ENCODE peak calls at places on chromosome 2, in seven cellular contexts. C, Z, W, N, P, U and F are unnamed samples.
A peak's percentile ranks its signal among the peaks of the same experiment; 100 is the strongest.

GRCh38 chr2:232492236-232492848 is 4.7 kb upstream of the ECEL1 start:
- DNase-seq in C (no peak), Z (peak; percentile 72), W (no peak), N (no peak), P (no peak), U (no peak), F (no peak)

GRCh38 chr2:232456296-232457120 is 555 bp downstream of the ALPI start:
- DNase-seq in C (no peak), Z (no peak), W (no peak), N (no peak), P (no peak), U (peak; percentile 5), F (no peak)

GRCh38 chr2:99910903-99911302 is 231.5 kb downstream of the AFF3 start:
- DNase-seq in C (no peak), Z (no peak), W (no peak), N (no peak), P (no peak), U (no peak), F (no peak)

GRCh38 chr2:216761119-216761518 is 65.8 kb upstream of the IGFBP5 start:
- DNase-seq in C (no peak), Z (no peak), W (no peak), N (no peak), P (no peak), U (no peak), F (no peak)

GRCh38 chr2:119429225-119430000 is 2.2 kb upstream of the TMEM37 start:
- DNase-seq in C (no peak), Z (no peak), W (no peak), N (no peak), P (no peak), U (no peak), F (no peak)

GRCh38 chr2:209526541-209526940 is 102.7 kb downstream of the MAP2 start:
- DNase-seq in C (no peak), Z (no peak), W (no peak), N (no peak), P (no peak), U (no peak), F (no peak)

GRCh38 chr2:240896871-240897692 is 1.1 kb upstream of the MAB21L4 start:
- DNase-seq in C (no peak), Z (no peak), W (no peak), N (no peak), P (no peak), U (no peak), F (no peak)

GRCh38 chr2:159029936-159030335 is 61.5 kb downstream of the TANC1 start:
- DNase-seq in C (no peak), Z (no peak), W (no peak), N (no peak), P (no peak), U (no peak), F (no peak)

GRCh38 chr2:191008286-191008685 is 5.7 kb downstream of the STAT1 start:
- DNase-seq in C (no peak), Z (no peak), W (no peak), N (no peak), P (no peak), U (no peak), F (no peak)

DNA sequence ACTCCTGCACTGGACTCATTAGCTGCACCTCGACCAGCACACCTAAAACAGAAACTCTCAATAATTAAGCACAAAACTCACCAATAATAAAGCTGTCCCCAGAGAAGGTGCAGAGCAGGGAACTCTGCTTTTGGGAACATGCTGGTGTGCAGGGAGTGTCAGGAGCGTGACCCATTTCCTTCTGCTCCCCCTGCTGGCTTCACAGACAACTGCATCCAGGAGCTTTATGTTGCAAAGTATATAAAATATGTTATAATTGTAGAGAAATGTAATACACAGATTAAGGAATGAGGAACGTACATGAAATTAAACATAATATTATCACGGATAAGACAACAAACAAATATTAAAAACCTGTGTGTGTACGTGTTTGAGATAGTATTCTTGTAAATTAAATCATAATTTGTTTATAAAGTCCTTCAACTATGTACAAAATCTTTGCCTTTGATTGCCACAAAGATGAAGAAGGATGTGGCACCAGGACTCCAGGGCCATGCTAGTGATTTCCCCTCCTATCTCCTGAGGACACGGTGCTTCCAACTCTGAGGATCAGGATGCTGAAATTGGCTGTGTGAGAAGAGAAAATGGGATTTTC is 68.6 kb upstream of the MAL start:
- DNase-seq in C (no peak), Z (peak; percentile 55), W (peak; percentile 51), N (no peak), P (peak; percentile 13), U (no peak), F (no peak)
- TF ChIP-seq CTCF in C (peak; percentile 56), Z (peak; percentile 90), W (peak; percentile 87), N (no peak), P (peak; percentile 77), U (peak; percentile 80), F (peak; percentile 90)

GRCh38 chr2:31151501-31151900 is 13.3 kb upstream of the GALNT14 start:
- DNase-seq in C (no peak), Z (peak; percentile 73), W (no peak), N (no peak), P (no peak), U (no peak), F (no peak)
- TF ChIP-seq CTCF in C (no peak), Z (peak; percentile 78), W (no peak), N (no peak), P (peak; percentile 16), U (peak; percentile 20), F (peak; percentile 20)

DNA sequence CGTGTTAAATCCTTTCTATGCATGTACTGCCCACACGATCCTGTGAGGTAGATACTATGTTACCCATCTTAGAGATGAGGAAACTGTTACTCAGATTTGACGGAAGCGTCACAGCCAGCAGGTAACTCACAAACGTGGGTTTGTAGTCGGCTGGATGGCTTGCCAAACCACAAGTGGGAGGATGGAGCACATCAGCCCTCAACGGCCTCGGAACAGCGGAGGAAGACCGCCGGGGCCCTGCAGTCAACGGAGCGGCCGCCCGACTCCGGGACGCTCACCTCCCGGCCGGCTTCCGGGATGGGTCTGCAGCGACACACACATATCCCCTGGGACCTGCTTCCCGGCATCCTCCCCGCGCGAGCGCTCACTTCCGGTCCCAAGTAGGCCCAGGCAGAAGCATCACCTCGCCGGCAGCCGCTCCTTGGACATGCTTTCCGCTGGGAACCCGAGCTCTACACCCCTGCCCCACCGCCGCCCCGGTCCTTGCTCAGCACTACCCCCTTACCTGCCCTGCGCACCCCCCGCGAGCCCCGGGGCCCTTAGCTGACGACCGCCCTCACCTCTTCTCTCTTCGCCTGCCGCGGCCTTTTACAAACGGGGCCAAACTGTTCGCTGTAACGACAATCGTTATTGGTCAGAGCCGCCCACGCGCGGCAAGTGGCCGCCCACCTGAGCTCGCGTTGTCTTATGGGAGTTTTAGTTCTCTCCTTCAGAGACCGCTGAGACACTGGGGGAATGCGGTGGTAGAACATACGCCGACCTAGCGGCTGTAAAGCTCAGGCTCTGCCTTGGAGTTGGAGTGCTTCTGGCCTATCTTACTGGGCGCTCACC is at the start of gene C2orf42:
- DNase-seq in C (peak; percentile 91), Z (peak; percentile 98), W (peak; percentile 87), N (peak; percentile 94), P (peak; percentile 97), U (peak; percentile 92), F (peak; percentile 79)
- TF ChIP-seq CTCF in C (no peak), Z (peak; percentile 40), W (no peak), N (peak; percentile 21), P (no peak), U (no peak), F (peak; percentile 18)

GRCh38 chr2:171789956-171790355 is 102.7 kb downstream of the DYNC1I2 start:
- DNase-seq in C (no peak), Z (no peak), W (no peak), N (no peak), P (no peak), U (no peak), F (no peak)

GRCh38 chr2:171792157-171792556 is 101.9 kb downstream of the SLC25A12 start:
- DNase-seq in C (no peak), Z (no peak), W (no peak), N (no peak), P (no peak), U (no peak), F (no peak)

GRCh38 chr2:171785450-171785849 is 98.2 kb downstream of the DYNC1I2 start:
- DNase-seq in C (no peak), Z (no peak), W (no peak), N (no peak), P (no peak), U (no peak), F (no peak)

GRCh38 chr2:171788316-171788993 is 101.2 kb downstream of the DYNC1I2 start:
- DNase-seq in C (no peak), Z (peak; percentile 82), W (no peak), N (no peak), P (no peak), U (no peak), F (no peak)

GRCh38 chr2:171787333-171788072 is 100.2 kb downstream of the DYNC1I2 start:
- DNase-seq in C (no peak), Z (peak; percentile 71), W (no peak), N (no peak), P (no peak), U (no peak), F (no peak)
- TF ChIP-seq CTCF in C (no peak), Z (peak; percentile 47), W (no peak), N (no peak), P (no peak), U (no peak), F (no peak)

DNA sequence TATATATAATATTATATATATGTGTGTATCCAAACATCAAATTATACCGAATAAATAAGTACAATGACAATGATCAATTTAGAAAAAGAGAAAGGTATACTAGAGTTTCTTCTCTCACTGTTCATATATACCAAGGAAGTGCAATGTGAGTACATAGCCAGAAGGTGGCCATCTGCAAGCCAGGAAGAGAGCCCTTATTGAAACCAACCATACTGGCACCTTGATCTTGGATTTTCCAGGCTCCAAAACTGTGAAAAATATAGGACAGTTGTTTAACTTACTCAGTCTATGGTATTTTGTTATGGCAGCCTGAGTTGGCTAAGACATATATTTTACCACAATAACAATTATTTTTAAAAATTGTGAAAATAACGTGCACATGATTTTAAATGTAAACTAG is 1490.2 kb upstream of the SLC39A10 start:
- DNase-seq in C (no peak), Z (peak; percentile 56), W (peak; percentile 21), N (no peak), P (peak; percentile 40), U (no peak), F (no peak)
- TF ChIP-seq CTCF in C (peak; percentile 20), Z (peak; percentile 79), W (peak; percentile 65), N (no peak), P (peak; percentile 53), U (peak; percentile 46), F (peak; percentile 70)

DNA sequence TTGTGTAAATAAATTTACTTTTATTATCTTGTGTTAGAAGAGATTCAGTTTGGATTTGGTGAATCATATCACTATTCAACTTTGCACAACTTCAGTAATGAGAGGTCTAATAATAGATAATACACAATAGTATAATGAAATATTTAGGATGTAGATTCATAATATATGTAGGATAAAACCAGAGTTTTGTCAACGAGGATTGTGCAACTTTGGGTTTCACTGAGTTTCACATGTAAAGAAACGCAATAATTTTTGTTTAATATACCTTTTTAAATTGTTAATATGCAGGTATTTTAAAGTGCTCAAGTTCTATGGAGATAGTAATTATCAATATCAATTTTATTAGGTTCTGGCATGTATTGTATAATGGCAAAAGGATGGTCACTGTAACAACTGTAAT is 5.3 kb downstream of the CALCRL start:
- DNase-seq in C (no peak), Z (no peak), W (no peak), N (no peak), P (no peak), U (no peak), F (no peak)
- TF ChIP-seq CTCF in C (no peak), Z (no peak), W (no peak), N (no peak), P (no peak), U (no peak), F (no peak)